ENCODE peak calls at places on chromosomes 12 and 14, in five cellular contexts. C is HCT116, F is GM23338, A is PC-3, D is GM23248. X is an unnamed sample. For H3K9me2, the result is how much of the 10 kb centered on the place peaks cover.

GRCh38 chr12:127803545-127803944 is 463.4 kb upstream of the TMEM132C start:
- DNase-seq in C (no peak), F (no peak), A (no peak), D (peak), X (no peak)

GRCh38 chr14:28651148-28651547 is 115.4 kb upstream of the FOXG1 start:
- DNase-seq in C (no peak), F (peak), A (peak), D (peak), X (no peak)

GRCh38 chr12:105920161-105920684 is 218.5 kb downstream of the NUAK1 start:
- DNase-seq in C (no peak), F (no peak), A (no peak), D (no peak), X (peak)

GRCh38 chr14:104536942-104537612 is 42.5 kb upstream of the C14orf180 start:
- DNase-seq in C (peak), F (no peak), A (peak), D (peak), X (peak)

GRCh38 chr14:90624228-90624627 is 192.0 kb downstream of the TTC7B start:
- DNase-seq in C (peak), F (no peak), A (peak), D (peak), X (no peak)

GRCh38 chr12:4027412-4027811 is 154.2 kb upstream of the PARP11 start:
- DNase-seq in C (no peak), F (no peak), A (no peak), D (no peak), X (peak)

GRCh38 chr14:69518341-69519101 is 34.0 kb downstream of the PLEKHD1 start:
- DNase-seq in C (no peak), F (no peak), A (no peak), D (no peak), X (no peak)

GRCh38 chr12:2212971-2213869 is 160.4 kb downstream of the CACNA1C start:
- DNase-seq in C (no peak), F (peak), A (no peak), D (no peak), X (peak)

GRCh38 chr14:24095196-24096068 is 1.3 kb downstream of the PCK2 start:
- DNase-seq in C (no peak), F (peak), A (no peak), D (peak), X (peak)

GRCh38 chr12:105418821-105419291 is 88.4 kb downstream of the C12orf75 start:
- DNase-seq in C (no peak), F (peak), A (no peak), D (peak), X (no peak)

GRCh38 chr12:124296916-124297351 is 2.0 kb downstream of the RFLNA start:
- DNase-seq in C (no peak), F (no peak), A (no peak), D (peak), X (no peak)

GRCh38 chr12:124296295-124296915 is 1.5 kb downstream of the RFLNA start:
- DNase-seq in C (no peak), F (peak), A (no peak), D (no peak), X (peak)

GRCh38 chr12:124295431-124296058 is 652 bp downstream of the RFLNA start:
- DNase-seq in C (no peak), F (peak), A (no peak), D (no peak), X (no peak)

GRCh38 chr12:124293286-124294003 is 1.4 kb upstream of the RFLNA start:
- DNase-seq in C (no peak), F (no peak), A (no peak), D (no peak), X (no peak)

GRCh38 chr12:124294686-124295315 is at the start of gene RFLNA:
- DNase-seq in C (no peak), F (peak), A (no peak), D (peak), X (peak)
- TF ChIP-seq EZH2 in C (no peak), F (no peak), A (no peak), D (no peak), X (no peak)

GRCh38 chr12:82687020-82687951 is 580 bp downstream of the TMTC2 start:
- DNase-seq in C (peak), F (peak), A (peak), D (peak), X (peak)
- H3K4me3 ChIP-seq in C (peak), F (peak), A (peak), D (peak), X (peak)

GRCh38 chr12:56565510-56566101 is 44.0 kb downstream of the RBMS2 start:
- DNase-seq in C (no peak), F (peak), A (peak), D (peak), X (peak)

GRCh38 chr12:56574210-56574609 is 52.6 kb downstream of the RBMS2 start:
- DNase-seq in C (no peak), F (no peak), A (peak), D (peak), X (no peak)

GRCh38 chr12:56571131-56571530 is 49.5 kb downstream of the RBMS2 start:
- DNase-seq in C (no peak), F (no peak), A (no peak), D (no peak), X (peak)
- H3K9me2 ChIP-seq in C (under half), F (under half), A (under half), D (under half), X (under half)

GRCh38 chr12:26127404-26127803 is 2.6 kb upstream of the BHLHE41 start:
- DNase-seq in C (no peak), F (no peak), A (peak), D (no peak), X (no peak)

GRCh38 chr12:26123482-26123980 is 1.3 kb downstream of the BHLHE41 start:
- DNase-seq in C (no peak), F (no peak), A (peak), D (no peak), X (no peak)

GRCh38 chr12:26126340-26127284 is 1.8 kb upstream of the BHLHE41 start:
- DNase-seq in C (no peak), F (peak), A (peak), D (peak), X (peak)

GRCh38 chr12:26124491-26125450 is at the start of gene BHLHE41:
- DNase-seq in C (no peak), F (peak), A (peak), D (peak), X (peak)

DNA sequence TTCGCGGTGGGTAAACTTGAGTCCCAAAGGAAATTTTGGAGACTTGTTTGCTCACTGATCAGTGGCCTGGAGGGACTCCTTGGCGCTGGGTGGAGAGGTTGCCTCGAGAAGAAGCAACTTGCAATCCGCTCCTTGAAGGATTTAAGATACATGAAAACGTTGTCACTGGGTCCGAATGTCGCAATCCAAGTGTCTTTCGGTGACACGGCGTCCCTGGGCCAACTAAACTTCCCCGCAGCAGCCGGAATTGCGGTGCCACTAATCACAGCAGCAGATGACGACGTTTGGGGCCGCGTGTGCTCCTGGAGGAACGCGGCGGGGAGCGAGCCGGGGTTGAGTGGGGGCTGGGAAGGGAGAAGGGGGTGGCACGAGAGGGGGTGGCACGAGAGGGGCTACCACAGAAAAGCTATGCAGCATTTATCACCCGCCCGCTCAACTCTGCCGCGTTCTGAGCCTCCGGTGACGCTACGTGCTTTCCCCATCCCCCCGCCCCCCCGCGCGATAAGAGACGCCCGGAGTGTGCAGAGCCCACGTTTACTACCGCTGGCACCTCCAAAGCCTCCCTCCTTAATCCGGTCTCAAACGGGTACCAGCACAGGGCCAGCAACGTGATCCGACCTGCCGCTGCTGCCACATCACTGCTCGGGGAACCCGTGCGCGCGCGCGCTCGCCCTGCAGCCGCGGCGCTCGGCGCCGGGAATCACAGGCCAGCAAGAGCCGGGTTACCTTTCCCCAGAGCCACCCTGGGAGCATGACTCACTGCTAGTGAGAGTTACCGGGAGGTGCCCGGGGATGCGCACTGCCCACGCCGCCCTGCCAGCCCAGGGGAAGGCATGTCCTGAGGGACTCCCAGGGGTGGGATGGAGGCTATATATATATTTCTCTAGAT is 858 bp upstream of the BHLHE41 start:
- DNase-seq in C (peak), F (peak), A (peak), D (peak), X (peak)
- TF ChIP-seq EZH2 in C (no peak), F (peak), A (no peak), D (no peak), X (no peak)